ENCODE peak calls at places on chromosomes 1 and 21, in nine cellular contexts. O is spleen, D is H1, R is lower lobe of right lung, I is HCT116, W is heart right ventricle, N is heart left ventricle, G is neural progenitor cell, Y is tibial artery. F is an unnamed sample.
A peak's percentile ranks its signal among the peaks of the same experiment; 100 is the strongest.

GRCh38 chr1:232218955-232219865 is 410.7 kb downstream of the SIPA1L2 start:
- DNase-seq in Y (no peak), I (no peak), O (no peak), G (no peak), W (peak; percentile 24), R (no peak), D (peak; percentile 27), N (peak; percentile 66), F (no peak)

GRCh38 chr1:224851850-224852261 is 77.6 kb upstream of the DNAH14 start:
- DNase-seq in N (no peak), Y (no peak), D (peak; percentile 68), O (no peak), I (no peak), W (no peak), R (no peak), G (no peak), F (no peak)

GRCh38 chr1:178774263-178774662 is 49.2 kb downstream of the RALGPS2 start:
- DNase-seq in D (no peak), N (no peak), W (no peak), Y (no peak), O (no peak), R (no peak), I (no peak), G (no peak), F (no peak)

GRCh38 chr1:213275293-213275692 is 224.3 kb downstream of the RPS6KC1 start:
- DNase-seq in D (no peak), W (no peak), Y (no peak), O (no peak), N (no peak), G (no peak), R (no peak), I (no peak), F (no peak)

GRCh38 chr1:208131631-208132286 is 112.4 kb downstream of the PLXNA2 start:
- DNase-seq in N (no peak), Y (no peak), R (no peak), W (no peak), I (no peak), O (no peak), D (no peak), G (no peak), F (no peak)

GRCh38 chr1:59701376-59701775 is 113.4 kb upstream of the HOOK1 start:
- DNase-seq in O (no peak), R (no peak), D (no peak), Y (no peak), W (no peak), I (no peak), N (no peak), G (no peak), F (no peak)

GRCh38 chr1:156194300-156194652 is 372 bp downstream of the SLC25A44 start:
- DNase-seq in Y (no peak), W (no peak), G (no peak), O (no peak), N (no peak), D (no peak), I (no peak), R (no peak), F (no peak)

GRCh38 chr1:3652538-3653285 is 396 bp downstream of the TP73 start:
- DNase-seq in G (peak; percentile 54), W (no peak), O (peak; percentile 78), I (peak; percentile 18), Y (no peak), N (no peak), D (peak; percentile 75), R (no peak), F (no peak)

GRCh38 chr1:30891223-30891552 is 17.4 kb downstream of the SDC3 start:
- DNase-seq in G (no peak), N (no peak), R (no peak), O (no peak), Y (no peak), I (no peak), D (no peak), W (no peak), F (no peak)

GRCh38 chr1:165631403-165632151 is 543 bp downstream of the MGST3 start:
- DNase-seq in R (peak; percentile 66), W (peak; percentile 40), O (peak; percentile 91), G (peak; percentile 70), I (peak; percentile 65), Y (peak; percentile 69), D (peak; percentile 66), N (peak; percentile 72), F (no peak)

GRCh38 chr1:81703736-81704463 is 96.8 kb upstream of the ADGRL2 start:
- DNase-seq in W (no peak), O (no peak), D (no peak), Y (no peak), I (no peak), R (no peak), G (peak; percentile 53), N (no peak), F (no peak)

GRCh38 chr1:227058321-227058751 is 118.2 kb downstream of the COQ8A start:
- DNase-seq in N (no peak), Y (no peak), I (no peak), R (no peak), D (no peak), W (no peak), O (no peak), G (no peak), F (no peak)

GRCh38 chr1:88731475-88731874 is 47.4 kb downstream of the PKN2 start:
- DNase-seq in I (no peak), Y (no peak), O (no peak), R (no peak), D (no peak), G (no peak), W (peak; percentile 31), N (no peak), F (no peak)

DNA sequence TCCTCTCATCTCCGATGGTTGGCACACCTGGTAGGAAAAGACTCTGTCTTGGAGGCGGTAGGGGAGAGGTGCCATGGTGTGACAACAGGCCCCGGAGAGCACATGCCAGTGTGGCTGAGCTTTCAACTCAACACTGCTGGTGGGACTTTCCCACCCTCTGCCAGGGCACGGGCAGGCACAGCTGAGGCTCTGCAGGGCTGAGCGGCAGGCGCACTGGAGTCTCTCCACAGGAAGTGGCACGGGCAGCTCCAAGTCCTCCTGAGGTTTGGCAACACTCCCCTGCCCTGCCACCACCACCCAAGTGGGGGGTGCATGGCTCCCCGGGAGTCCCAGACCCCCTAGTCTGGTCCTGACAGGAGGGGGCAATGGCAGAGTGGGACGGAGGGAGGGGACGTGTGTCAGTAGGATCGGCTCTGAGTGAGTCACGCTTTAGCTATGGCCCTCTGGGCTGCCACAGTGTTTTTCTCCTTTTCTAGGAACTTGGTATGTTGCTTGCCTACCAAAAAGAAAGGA is 27.3 kb upstream of the EVA1B start:
- DNase-seq in N (peak; percentile 60), I (no peak), Y (peak; percentile 50), D (no peak), W (no peak), R (peak; percentile 66), O (peak; percentile 85), G (no peak), F (no peak)
- H3K27ac ChIP-seq in N (peak overlapping the region; percentile 31), I (peak overlapping the region; percentile 54), Y (peak overlapping the region; percentile 65), D (no peak overlapping the region), W (no peak overlapping the region), R (peak overlapping the region; percentile 72), O (peak overlapping the region; percentile 84), G (no peak overlapping the region), F (no peak overlapping the region)

GRCh38 chr1:230866171-230866811 is 2.0 kb downstream of the C1orf198 start:
- DNase-seq in G (no peak), I (no peak), O (no peak), R (no peak), N (no peak), W (no peak), Y (peak; percentile 48), D (no peak), F (no peak)

GRCh38 chr1:230868736-230869385 is 540 bp upstream of the C1orf198 start:
- DNase-seq in R (peak; percentile 81), W (peak; percentile 43), O (peak; percentile 80), I (peak; percentile 24), D (peak; percentile 81), G (peak; percentile 95), N (peak; percentile 79), Y (peak; percentile 45), F (no peak)

GRCh38 chr1:230865062-230865817 is 3.1 kb downstream of the C1orf198 start:
- DNase-seq in G (no peak), D (no peak), W (no peak), Y (no peak), I (no peak), N (no peak), R (no peak), O (peak; percentile 37), F (peak; percentile 51)

GRCh38 chr1:230867903-230868735 is at the start of gene C1orf198:
- DNase-seq in G (peak; percentile 87), I (no peak), Y (no peak), N (peak; percentile 89), W (peak; percentile 75), R (peak; percentile 79), D (peak; percentile 89), O (peak; percentile 93), F (peak; percentile 87)

GRCh38 chr1:230867119-230867902 is 1.0 kb downstream of the C1orf198 start:
- DNase-seq in N (no peak), W (no peak), I (no peak), D (no peak), O (no peak), R (no peak), Y (no peak), G (no peak), F (no peak)
- H3K27ac ChIP-seq in N (peak overlapping the region; percentile 94), W (peak overlapping the region; percentile 82), I (no peak overlapping the region), D (no peak overlapping the region), O (peak overlapping the region; percentile 82), R (peak overlapping the region; percentile 87), Y (peak overlapping the region; percentile 89), G (no peak overlapping the region), F (peak overlapping the region; percentile 94)

GRCh38 chr21:36990508-36991205 is 15.8 kb upstream of the RIPPLY3 start:
- DNase-seq in Y (no peak), O (no peak), R (no peak), W (no peak), I (no peak), G (no peak), D (no peak), N (no peak), F (no peak)
- H3K27ac ChIP-seq in Y (peak overlapping the region; percentile 87), O (peak overlapping the region; percentile 92), R (peak overlapping the region; percentile 91), W (peak overlapping the region; percentile 96), I (peak overlapping the region; percentile 83), G (peak overlapping the region; percentile 66), D (peak overlapping the region; percentile 70), N (peak overlapping the region; percentile 94), F (peak overlapping the region; percentile 88)

DNA sequence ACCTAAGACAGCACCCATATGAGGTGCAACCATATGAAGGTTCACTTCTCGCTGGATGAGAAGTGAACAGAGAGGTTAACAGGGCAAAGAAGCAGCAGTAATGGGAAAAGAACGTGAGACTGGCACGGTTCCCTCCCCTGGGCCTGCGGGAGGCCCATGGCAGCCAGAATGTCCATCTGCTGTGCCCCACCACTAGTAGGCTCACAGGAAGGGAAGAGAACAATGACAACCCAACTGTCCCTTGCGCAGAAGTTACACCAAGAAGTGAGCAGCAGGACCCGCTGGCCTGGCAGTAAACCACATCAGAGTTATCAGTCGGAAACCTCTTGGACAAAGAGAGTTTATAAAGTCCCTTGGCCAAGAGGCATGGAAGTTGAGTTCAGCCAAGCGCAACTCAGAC is 11.3 kb downstream of the HIVEP3 start:
- DNase-seq in W (no peak), D (no peak), N (no peak), Y (no peak), O (no peak), R (no peak), G (no peak), I (no peak), F (no peak)
- H3K27ac ChIP-seq in W (no peak overlapping the region), D (no peak overlapping the region), N (no peak overlapping the region), Y (no peak overlapping the region), O (no peak overlapping the region), R (no peak overlapping the region), G (no peak overlapping the region), I (no peak overlapping the region), F (no peak overlapping the region)